ENCODE peak calls at places on chromosomes 5 and 9, in seven cellular contexts. One of them, this sample, is unnamed.
A peak's percentile ranks its signal among the peaks of the same experiment; 100 is the strongest.

GRCh38 chr9:95004452-95005275 is 278.2 kb downstream of the AOPEP start:
- DNase-seq in K562: peak; percentile 72
- DNase-seq in HepG2: peak; percentile 48
- DNase-seq in endothelial cell of umbilical vein: peak; percentile 19
- DNase-seq in A549: peak; percentile 74
- DNase-seq in H1: no peak
- DNase-seq in HCT116: no peak
- DNase-seq in this sample: peak; percentile 31

GRCh38 chr5:138037907-138038633 is 5.2 kb upstream of the FAM13B start:
- DNase-seq in HepG2: no peak
- DNase-seq in H1: no peak
- DNase-seq in A549: no peak
- DNase-seq in K562: no peak
- DNase-seq in endothelial cell of umbilical vein: no peak
- DNase-seq in HCT116: no peak
- DNase-seq in this sample: no peak

GRCh38 chr5:154721476-154722058 is 33.6 kb upstream of the LARP1 start:
- DNase-seq in HepG2: no peak
- DNase-seq in K562: no peak
- DNase-seq in HCT116: no peak
- DNase-seq in A549: no peak
- DNase-seq in H1: peak; percentile 61
- DNase-seq in endothelial cell of umbilical vein: no peak
- DNase-seq in this sample: no peak

GRCh38 chr9:88537743-88538055 is 2.7 kb downstream of the NXNL2 start:
- DNase-seq in H1: no peak
- DNase-seq in K562: no peak
- DNase-seq in HCT116: no peak
- DNase-seq in HepG2: no peak
- DNase-seq in A549: peak; percentile 71
- DNase-seq in endothelial cell of umbilical vein: no peak
- DNase-seq in this sample: peak; percentile 86

GRCh38 chr5:39437469-39437868 is 12.7 kb upstream of the DAB2 start:
- DNase-seq in A549: peak; percentile 62
- DNase-seq in HCT116: no peak
- DNase-seq in endothelial cell of umbilical vein: peak; percentile 40
- DNase-seq in H1: no peak
- DNase-seq in K562: no peak
- DNase-seq in HepG2: peak; percentile 90
- DNase-seq in this sample: no peak

GRCh38 chr5:145483211-145483610 is 351.9 kb downstream of the PRELID2 start:
- DNase-seq in HepG2: no peak
- DNase-seq in endothelial cell of umbilical vein: no peak
- DNase-seq in A549: peak; percentile 21
- DNase-seq in HCT116: no peak
- DNase-seq in K562: no peak
- DNase-seq in H1: no peak
- DNase-seq in this sample: no peak

GRCh38 chr9:90445391-90445790 is 197.2 kb downstream of the DIRAS2 start:
- DNase-seq in A549: no peak
- DNase-seq in K562: no peak
- DNase-seq in H1: no peak
- DNase-seq in HCT116: no peak
- DNase-seq in HepG2: no peak
- DNase-seq in endothelial cell of umbilical vein: no peak
- DNase-seq in this sample: no peak

GRCh38 chr5:144309265-144309664 is 138.6 kb downstream of the KCTD16 start:
- DNase-seq in H1: no peak
- DNase-seq in HepG2: peak; percentile 12
- DNase-seq in K562: no peak
- DNase-seq in endothelial cell of umbilical vein: no peak
- DNase-seq in A549: no peak
- DNase-seq in HCT116: no peak
- DNase-seq in this sample: no peak

GRCh38 chr9:36276840-36277239 is 18.6 kb upstream of the GNE start:
- DNase-seq in endothelial cell of umbilical vein: peak; percentile 88
- DNase-seq in HepG2: peak; percentile 6
- DNase-seq in HCT116: no peak
- DNase-seq in H1: no peak
- DNase-seq in A549: peak; percentile 28
- DNase-seq in K562: peak; percentile 14
- DNase-seq in this sample: no peak

GRCh38 chr9:133960568-133961129 is 31.5 kb downstream of the VAV2 start:
- DNase-seq in endothelial cell of umbilical vein: peak; percentile 33
- DNase-seq in HCT116: no peak
- DNase-seq in HepG2: no peak
- DNase-seq in K562: no peak
- DNase-seq in H1: no peak
- DNase-seq in A549: no peak
- DNase-seq in this sample: peak; percentile 44

GRCh38 chr5:158435161-158435616 is 576.2 kb upstream of the CLINT1 start:
- DNase-seq in endothelial cell of umbilical vein: no peak
- DNase-seq in K562: no peak
- DNase-seq in HepG2: no peak
- DNase-seq in A549: no peak
- DNase-seq in HCT116: no peak
- DNase-seq in H1: no peak
- DNase-seq in this sample: peak; percentile 83

GRCh38 chr5:23994581-23995370 is 487.4 kb downstream of the PRDM9 start:
- DNase-seq in A549: peak; percentile 6
- DNase-seq in endothelial cell of umbilical vein: no peak
- DNase-seq in H1: no peak
- DNase-seq in HCT116: no peak
- DNase-seq in HepG2: peak; percentile 2
- DNase-seq in K562: no peak
- DNase-seq in this sample: peak; percentile 3

GRCh38 chr5:149254506-149254905 is 17.2 kb upstream of the AFAP1L1 start:
- DNase-seq in endothelial cell of umbilical vein: no peak
- DNase-seq in HepG2: no peak
- DNase-seq in K562: no peak
- DNase-seq in HCT116: no peak
- DNase-seq in H1: no peak
- DNase-seq in A549: no peak
- DNase-seq in this sample: no peak

GRCh38 chr9:84024041-84024575 is 43.5 kb downstream of the RMI1 start:
- DNase-seq in HCT116: no peak
- DNase-seq in A549: no peak
- DNase-seq in endothelial cell of umbilical vein: no peak
- DNase-seq in HepG2: no peak
- DNase-seq in H1: no peak
- DNase-seq in K562: no peak
- DNase-seq in this sample: no peak

GRCh38 chr5:140108093-140109049 is 5.5 kb upstream of the PURA start:
- DNase-seq in endothelial cell of umbilical vein: no peak
- DNase-seq in HepG2: no peak
- DNase-seq in HCT116: no peak
- DNase-seq in K562: peak; percentile 54
- DNase-seq in H1: no peak
- DNase-seq in A549: no peak
- DNase-seq in this sample: peak; percentile 44

GRCh38 chr5:132451387-132451786 is 39.2 kb downstream of the IRF1 start:
- DNase-seq in HCT116: no peak
- DNase-seq in A549: no peak
- DNase-seq in H1: no peak
- DNase-seq in K562: no peak
- DNase-seq in endothelial cell of umbilical vein: no peak
- DNase-seq in HepG2: no peak
- DNase-seq in this sample: no peak

GRCh38 chr9:115106001-115106400 is 12.0 kb downstream of the TNC start:
- DNase-seq in HCT116: no peak
- DNase-seq in endothelial cell of umbilical vein: no peak
- DNase-seq in K562: no peak
- DNase-seq in A549: peak; percentile 60
- DNase-seq in HepG2: peak; percentile 12
- DNase-seq in H1: no peak
- DNase-seq in this sample: no peak

DNA sequence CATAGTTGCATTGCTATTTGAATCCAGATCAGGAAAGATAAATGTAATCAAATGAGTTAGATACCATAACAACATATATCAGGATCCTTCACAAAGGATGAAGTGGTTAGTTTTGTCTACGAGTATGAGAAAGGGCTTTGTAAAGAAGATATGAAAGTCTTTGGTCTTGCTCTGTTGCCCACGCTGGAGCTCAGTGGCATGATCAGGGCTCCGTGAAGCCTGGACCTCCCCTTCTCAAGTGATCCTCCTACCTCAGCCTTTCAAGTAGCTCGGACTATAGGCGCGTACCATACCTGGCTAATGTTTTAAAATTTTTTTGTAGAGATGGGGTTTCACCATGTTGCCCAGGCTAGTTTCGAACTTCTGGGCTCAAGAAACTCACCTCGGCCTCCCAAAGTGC is 1.8 kb downstream of the SMC5 start:
- DNase-seq in HCT116: no peak
- DNase-seq in H1: no peak
- DNase-seq in K562: no peak
- DNase-seq in HepG2: no peak
- DNase-seq in endothelial cell of umbilical vein: no peak
- DNase-seq in A549: no peak
- DNase-seq in this sample: no peak
- H3K4me3 ChIP-seq in HCT116: no peak overlapping the region
- H3K4me3 ChIP-seq in H1: no peak overlapping the region
- H3K4me3 ChIP-seq in K562: no peak overlapping the region
- H3K4me3 ChIP-seq in HepG2: peak overlapping the region; percentile 84
- H3K4me3 ChIP-seq in endothelial cell of umbilical vein: no peak overlapping the region
- H3K4me3 ChIP-seq in A549: peak overlapping the region; percentile 78
- H3K4me3 ChIP-seq in this sample: peak overlapping the region; percentile 87

GRCh38 chr9:129287595-129288305 is 109.7 kb upstream of the IER5L start:
- DNase-seq in H1: no peak
- DNase-seq in K562: no peak
- DNase-seq in HCT116: no peak
- DNase-seq in A549: no peak
- DNase-seq in endothelial cell of umbilical vein: no peak
- DNase-seq in HepG2: no peak
- DNase-seq in this sample: no peak

GRCh38 chr9:129284607-129285291 is 106.7 kb upstream of the IER5L start:
- DNase-seq in endothelial cell of umbilical vein: no peak
- DNase-seq in A549: no peak
- DNase-seq in K562: peak; percentile 4
- DNase-seq in H1: no peak
- DNase-seq in HepG2: no peak
- DNase-seq in HCT116: no peak
- DNase-seq in this sample: no peak

GRCh38 chr9:129283705-129284606 is 105.9 kb upstream of the IER5L start:
- DNase-seq in H1: no peak
- DNase-seq in endothelial cell of umbilical vein: no peak
- DNase-seq in HCT116: no peak
- DNase-seq in A549: no peak
- DNase-seq in HepG2: no peak
- DNase-seq in K562: no peak
- DNase-seq in this sample: no peak

GRCh38 chr9:129285382-129285781 is 107.3 kb upstream of the IER5L start:
- DNase-seq in H1: no peak
- DNase-seq in A549: no peak
- DNase-seq in K562: peak; percentile 4
- DNase-seq in HCT116: no peak
- DNase-seq in HepG2: no peak
- DNase-seq in endothelial cell of umbilical vein: no peak
- DNase-seq in this sample: no peak

GRCh38 chr9:129285979-129286772 is 108.1 kb upstream of the IER5L start:
- DNase-seq in A549: no peak
- DNase-seq in endothelial cell of umbilical vein: no peak
- DNase-seq in H1: no peak
- DNase-seq in HCT116: no peak
- DNase-seq in HepG2: no peak
- DNase-seq in K562: no peak
- DNase-seq in this sample: no peak
- TF ChIP-seq MAX in A549: no peak
- TF ChIP-seq MAX in endothelial cell of umbilical vein: no peak
- TF ChIP-seq MAX in H1: no peak
- TF ChIP-seq MAX in HCT116: no peak
- TF ChIP-seq MAX in HepG2: no peak
- TF ChIP-seq MAX in K562: no peak
- TF ChIP-seq MAX in this sample: no peak

GRCh38 chr5:41869150-41869738 is 981 bp downstream of the OXCT1 start:
- DNase-seq in H1: no peak
- DNase-seq in HepG2: no peak
- DNase-seq in HCT116: no peak
- DNase-seq in endothelial cell of umbilical vein: peak; percentile 32
- DNase-seq in A549: no peak
- DNase-seq in K562: peak; percentile 42
- DNase-seq in this sample: peak; percentile 8

GRCh38 chr5:41871866-41872265 is 1.6 kb upstream of the OXCT1 start:
- DNase-seq in HepG2: no peak
- DNase-seq in H1: no peak
- DNase-seq in HCT116: no peak
- DNase-seq in K562: no peak
- DNase-seq in A549: no peak
- DNase-seq in endothelial cell of umbilical vein: peak; percentile 94
- DNase-seq in this sample: no peak

GRCh38 chr5:41870621-41871048 is 410 bp upstream of the OXCT1 start:
- DNase-seq in H1: no peak
- DNase-seq in HepG2: no peak
- DNase-seq in K562: no peak
- DNase-seq in endothelial cell of umbilical vein: peak; percentile 4
- DNase-seq in A549: no peak
- DNase-seq in HCT116: no peak
- DNase-seq in this sample: no peak

GRCh38 chr5:41874512-41875060 is 4.4 kb upstream of the OXCT1 start:
- DNase-seq in endothelial cell of umbilical vein: no peak
- DNase-seq in HepG2: no peak
- DNase-seq in K562: no peak
- DNase-seq in A549: no peak
- DNase-seq in HCT116: no peak
- DNase-seq in H1: no peak
- DNase-seq in this sample: no peak

GRCh38 chr5:41869739-41870620 is at the start of gene OXCT1:
- DNase-seq in HepG2: peak; percentile 10
- DNase-seq in endothelial cell of umbilical vein: peak; percentile 82
- DNase-seq in K562: peak; percentile 83
- DNase-seq in H1: peak; percentile 54
- DNase-seq in HCT116: peak; percentile 67
- DNase-seq in A549: peak; percentile 49
- DNase-seq in this sample: peak; percentile 86
- TF ChIP-seq POLR2A in HepG2: no peak
- TF ChIP-seq POLR2A in endothelial cell of umbilical vein: peak; percentile 60
- TF ChIP-seq POLR2A in K562: peak; percentile 90
- TF ChIP-seq POLR2A in H1: peak; percentile 90
- TF ChIP-seq POLR2A in HCT116: peak; percentile 74
- TF ChIP-seq POLR2A in A549: no peak
- TF ChIP-seq POLR2A in this sample: no peak

DNA sequence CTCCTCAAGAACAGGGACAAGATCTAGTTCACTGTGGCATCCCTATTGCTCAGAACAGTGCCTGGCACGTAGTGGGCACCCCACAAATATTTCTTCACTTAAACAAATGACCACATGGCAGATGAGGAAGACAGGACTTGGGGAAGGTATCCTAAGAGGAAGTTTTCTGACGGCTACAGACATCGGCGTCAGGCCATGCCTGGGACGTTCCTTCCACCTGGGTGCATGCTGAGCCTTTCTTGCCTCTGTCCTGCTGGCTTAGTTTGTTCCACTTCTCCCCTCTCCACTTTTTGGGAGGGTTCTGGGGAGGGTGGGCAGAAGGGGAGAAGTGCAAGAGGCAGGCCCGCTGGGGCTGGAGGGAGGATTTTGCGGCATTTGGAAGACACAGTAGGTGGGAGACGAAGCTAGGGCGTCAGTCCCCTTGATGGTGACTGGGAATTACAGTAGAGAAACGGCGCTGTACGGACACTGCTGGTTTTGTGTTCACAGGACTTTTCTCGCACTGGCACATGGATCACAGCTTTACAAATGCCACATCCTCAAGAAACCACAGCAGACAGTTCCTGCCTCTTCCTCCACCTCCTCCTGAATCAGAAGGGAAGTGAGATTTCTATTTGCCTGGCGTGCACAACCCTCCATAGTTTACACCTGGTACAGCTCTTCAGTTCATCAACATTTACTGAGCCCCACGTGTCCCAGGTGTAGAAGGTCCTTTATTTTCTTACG is 60.4 kb downstream of the NEURL1B start:
- DNase-seq in endothelial cell of umbilical vein: no peak
- DNase-seq in HCT116: no peak
- DNase-seq in H1: no peak
- DNase-seq in A549: no peak
- DNase-seq in HepG2: no peak
- DNase-seq in K562: no peak
- DNase-seq in this sample: peak; percentile 39
- H3K4me3 ChIP-seq in endothelial cell of umbilical vein: no peak overlapping the region
- H3K4me3 ChIP-seq in HCT116: no peak overlapping the region
- H3K4me3 ChIP-seq in H1: no peak overlapping the region
- H3K4me3 ChIP-seq in A549: no peak overlapping the region
- H3K4me3 ChIP-seq in HepG2: no peak overlapping the region
- H3K4me3 ChIP-seq in K562: no peak overlapping the region
- H3K4me3 ChIP-seq in this sample: no peak overlapping the region